ENCODE peak calls at places on chromosomes 4 and X, in ten cellular contexts. One of them, this sample, is unnamed.

GRCh38 chr4:61740950-61741638 is 541.0 kb downstream of the ADGRL3 start:
- DNase-seq in fibroblast of villous mesenchyme: no peak
- DNase-seq in IMR-90: no peak
- DNase-seq in fibroblast of lung: peak; percentile 7
- DNase-seq in right lobe of liver: no peak
- DNase-seq in SK-N-SH: no peak
- DNase-seq in esophagus muscularis mucosa: no peak
- DNase-seq in K562: no peak
- DNase-seq in tibial artery: no peak
- DNase-seq in kidney: no peak
- DNase-seq in this sample: peak; percentile 53

GRCh38 chrX:136211766-136212556 is 39.2 kb downstream of the MAP7D3 start:
- DNase-seq in fibroblast of villous mesenchyme: no peak
- DNase-seq in IMR-90: no peak
- DNase-seq in fibroblast of lung: no peak
- DNase-seq in right lobe of liver: no peak
- DNase-seq in SK-N-SH: no peak
- DNase-seq in esophagus muscularis mucosa: no peak
- DNase-seq in K562: no peak
- DNase-seq in tibial artery: no peak
- DNase-seq in kidney: no peak
- DNase-seq in this sample: peak; percentile 73

GRCh38 chr4:188423039-188423438 is 283.8 kb downstream of the TRIML1 start:
- DNase-seq in fibroblast of villous mesenchyme: no peak
- DNase-seq in IMR-90: peak; percentile 31
- DNase-seq in fibroblast of lung: no peak
- DNase-seq in right lobe of liver: no peak
- DNase-seq in SK-N-SH: no peak
- DNase-seq in esophagus muscularis mucosa: peak; percentile 82
- DNase-seq in K562: no peak
- DNase-seq in tibial artery: no peak
- DNase-seq in kidney: no peak
- DNase-seq in this sample: no peak

GRCh38 chr4:164337219-164337944 is 416.5 kb upstream of the SMIM31 start:
- DNase-seq in fibroblast of villous mesenchyme: no peak
- DNase-seq in IMR-90: no peak
- DNase-seq in fibroblast of lung: no peak
- DNase-seq in right lobe of liver: no peak
- DNase-seq in SK-N-SH: no peak
- DNase-seq in esophagus muscularis mucosa: no peak
- DNase-seq in K562: no peak
- DNase-seq in tibial artery: no peak
- DNase-seq in kidney: no peak
- DNase-seq in this sample: no peak

GRCh38 chr4:40269133-40269532 is 66.0 kb upstream of the CHRNA9 start:
- DNase-seq in fibroblast of villous mesenchyme: no peak
- DNase-seq in IMR-90: no peak
- DNase-seq in fibroblast of lung: no peak
- DNase-seq in right lobe of liver: no peak
- DNase-seq in SK-N-SH: no peak
- DNase-seq in esophagus muscularis mucosa: no peak
- DNase-seq in K562: no peak
- DNase-seq in tibial artery: no peak
- DNase-seq in kidney: no peak
- DNase-seq in this sample: no peak

GRCh38 chr4:53908661-53909078 is 155.7 kb downstream of the CHIC2 start:
- DNase-seq in fibroblast of villous mesenchyme: peak; percentile 98
- DNase-seq in IMR-90: peak; percentile 97
- DNase-seq in fibroblast of lung: peak; percentile 94
- DNase-seq in right lobe of liver: peak; percentile 69
- DNase-seq in SK-N-SH: peak; percentile 58
- DNase-seq in esophagus muscularis mucosa: no peak
- DNase-seq in K562: peak; percentile 21
- DNase-seq in tibial artery: peak; percentile 40
- DNase-seq in kidney: no peak
- DNase-seq in this sample: no peak

GRCh38 chrX:30301977-30302376 is 7.2 kb downstream of the NR0B1 start:
- DNase-seq in fibroblast of villous mesenchyme: peak; percentile 33
- DNase-seq in IMR-90: peak; percentile 43
- DNase-seq in fibroblast of lung: peak; percentile 30
- DNase-seq in right lobe of liver: no peak
- DNase-seq in SK-N-SH: no peak
- DNase-seq in esophagus muscularis mucosa: no peak
- DNase-seq in K562: no peak
- DNase-seq in tibial artery: no peak
- DNase-seq in kidney: no peak
- DNase-seq in this sample: peak; percentile 35

GRCh38 chr4:40264995-40265909 is 68.4 kb downstream of the RHOH start:
- DNase-seq in fibroblast of villous mesenchyme: peak; percentile 86
- DNase-seq in IMR-90: no peak
- DNase-seq in fibroblast of lung: peak; percentile 66
- DNase-seq in right lobe of liver: no peak
- DNase-seq in SK-N-SH: peak; percentile 67
- DNase-seq in esophagus muscularis mucosa: no peak
- DNase-seq in K562: peak; percentile 66
- DNase-seq in tibial artery: no peak
- DNase-seq in kidney: no peak
- DNase-seq in this sample: peak; percentile 68

GRCh38 chr4:26860922-26861433 is 337 bp downstream of the STIM2 start:
- DNase-seq in fibroblast of villous mesenchyme: peak; percentile 59
- DNase-seq in IMR-90: peak; percentile 44
- DNase-seq in fibroblast of lung: peak; percentile 55
- DNase-seq in right lobe of liver: peak; percentile 65
- DNase-seq in SK-N-SH: peak; percentile 68
- DNase-seq in esophagus muscularis mucosa: no peak
- DNase-seq in K562: no peak
- DNase-seq in tibial artery: peak; percentile 30
- DNase-seq in kidney: peak; percentile 89
- DNase-seq in this sample: peak; percentile 81

GRCh38 chr4:138567696-138568095 is 325.5 kb upstream of the SLC7A11 start:
- DNase-seq in fibroblast of villous mesenchyme: no peak
- DNase-seq in IMR-90: peak; percentile 54
- DNase-seq in fibroblast of lung: peak; percentile 78
- DNase-seq in right lobe of liver: no peak
- DNase-seq in SK-N-SH: no peak
- DNase-seq in esophagus muscularis mucosa: no peak
- DNase-seq in K562: no peak
- DNase-seq in tibial artery: no peak
- DNase-seq in kidney: no peak
- DNase-seq in this sample: no peak

GRCh38 chr4:1081689-1082040 is 31.7 kb downstream of the RNF212 start:
- DNase-seq in fibroblast of villous mesenchyme: no peak
- DNase-seq in IMR-90: peak; percentile 63
- DNase-seq in fibroblast of lung: peak; percentile 38
- DNase-seq in right lobe of liver: peak; percentile 19
- DNase-seq in SK-N-SH: no peak
- DNase-seq in esophagus muscularis mucosa: no peak
- DNase-seq in K562: no peak
- DNase-seq in tibial artery: no peak
- DNase-seq in kidney: no peak
- DNase-seq in this sample: no peak

DNA sequence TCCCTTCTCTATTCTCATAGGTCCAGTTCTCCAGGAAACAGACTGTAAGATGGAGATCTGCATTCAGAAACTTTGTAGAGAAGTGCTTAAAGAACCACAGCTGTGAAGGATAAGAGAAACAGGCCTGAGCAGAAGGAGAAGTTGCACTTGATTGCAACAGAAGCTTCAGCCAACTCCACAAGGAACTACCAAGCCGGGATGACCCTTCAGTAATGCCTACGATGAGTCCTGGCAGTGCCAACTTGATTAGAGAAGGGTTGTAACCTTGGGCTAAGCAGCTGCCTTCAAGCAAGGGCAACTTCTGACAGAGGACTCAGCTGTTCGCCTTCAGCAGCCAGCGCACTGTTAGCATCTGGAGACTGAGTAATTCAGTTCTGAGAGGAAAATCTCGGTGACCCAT is 413.3 kb upstream of the RASGEF1B start:
- DNase-seq in fibroblast of villous mesenchyme: no peak
- DNase-seq in IMR-90: no peak
- DNase-seq in fibroblast of lung: no peak
- DNase-seq in right lobe of liver: no peak
- DNase-seq in SK-N-SH: no peak
- DNase-seq in esophagus muscularis mucosa: no peak
- DNase-seq in K562: no peak
- DNase-seq in tibial artery: no peak
- DNase-seq in kidney: no peak
- DNase-seq in this sample: no peak
- H3K4me3 ChIP-seq in fibroblast of villous mesenchyme: no peak overlapping the region
- H3K4me3 ChIP-seq in IMR-90: no peak overlapping the region
- H3K4me3 ChIP-seq in fibroblast of lung: no peak overlapping the region
- H3K4me3 ChIP-seq in right lobe of liver: no peak overlapping the region
- H3K4me3 ChIP-seq in SK-N-SH: no peak overlapping the region
- H3K4me3 ChIP-seq in esophagus muscularis mucosa: no peak overlapping the region
- H3K4me3 ChIP-seq in K562: no peak overlapping the region
- H3K4me3 ChIP-seq in tibial artery: no peak overlapping the region
- H3K4me3 ChIP-seq in kidney: no peak overlapping the region
- H3K4me3 ChIP-seq in this sample: no peak overlapping the region

DNA sequence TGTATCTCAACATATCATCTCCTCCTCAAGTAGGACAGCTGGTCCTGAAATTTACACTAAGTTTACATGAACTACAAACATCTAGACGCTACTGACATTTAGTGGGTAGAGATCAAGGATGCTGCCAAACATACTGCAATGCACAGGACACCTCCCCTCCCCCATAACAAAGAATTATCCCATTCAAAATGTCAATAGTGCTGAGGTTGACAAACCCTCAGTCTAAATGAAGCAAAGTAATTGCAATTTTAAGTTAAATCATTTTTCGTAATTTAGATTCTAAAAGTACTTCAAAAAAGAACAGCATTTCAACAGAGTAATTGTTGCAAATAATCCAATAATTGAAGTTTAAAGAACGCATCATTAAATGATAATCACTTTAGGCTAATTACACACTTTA is 1.2 kb downstream of the PRMT9 start:
- DNase-seq in fibroblast of villous mesenchyme: peak; percentile 15
- DNase-seq in IMR-90: peak; percentile 56
- DNase-seq in fibroblast of lung: peak; percentile 2
- DNase-seq in right lobe of liver: no peak
- DNase-seq in SK-N-SH: peak; percentile 7
- DNase-seq in esophagus muscularis mucosa: no peak
- DNase-seq in K562: no peak
- DNase-seq in tibial artery: no peak
- DNase-seq in kidney: no peak
- DNase-seq in this sample: no peak
- H3K4me3 ChIP-seq in fibroblast of villous mesenchyme: peak overlapping the region; percentile 95
- H3K4me3 ChIP-seq in IMR-90: peak overlapping the region; percentile 82
- H3K4me3 ChIP-seq in fibroblast of lung: peak overlapping the region; percentile 70
- H3K4me3 ChIP-seq in right lobe of liver: peak overlapping the region; percentile 72
- H3K4me3 ChIP-seq in SK-N-SH: peak overlapping the region; percentile 79
- H3K4me3 ChIP-seq in esophagus muscularis mucosa: peak overlapping the region; percentile 77
- H3K4me3 ChIP-seq in K562: peak overlapping the region; percentile 79
- H3K4me3 ChIP-seq in tibial artery: peak overlapping the region; percentile 92
- H3K4me3 ChIP-seq in kidney: peak overlapping the region; percentile 73
- H3K4me3 ChIP-seq in this sample: peak overlapping the region; percentile 92

GRCh38 chrX:129782015-129782495 is 2.3 kb downstream of the SASH3 start:
- DNase-seq in fibroblast of villous mesenchyme: no peak
- DNase-seq in IMR-90: no peak
- DNase-seq in fibroblast of lung: no peak
- DNase-seq in right lobe of liver: no peak
- DNase-seq in SK-N-SH: no peak
- DNase-seq in esophagus muscularis mucosa: no peak
- DNase-seq in K562: no peak
- DNase-seq in tibial artery: no peak
- DNase-seq in kidney: no peak
- DNase-seq in this sample: no peak

GRCh38 chrX:129779086-129779672 is 570 bp upstream of the SASH3 start:
- DNase-seq in fibroblast of villous mesenchyme: no peak
- DNase-seq in IMR-90: no peak
- DNase-seq in fibroblast of lung: no peak
- DNase-seq in right lobe of liver: no peak
- DNase-seq in SK-N-SH: no peak
- DNase-seq in esophagus muscularis mucosa: no peak
- DNase-seq in K562: no peak
- DNase-seq in tibial artery: no peak
- DNase-seq in kidney: peak; percentile 29
- DNase-seq in this sample: peak; percentile 5

GRCh38 chrX:129781134-129782014 is 1.6 kb downstream of the SASH3 start:
- DNase-seq in fibroblast of villous mesenchyme: no peak
- DNase-seq in IMR-90: no peak
- DNase-seq in fibroblast of lung: no peak
- DNase-seq in right lobe of liver: no peak
- DNase-seq in SK-N-SH: no peak
- DNase-seq in esophagus muscularis mucosa: no peak
- DNase-seq in K562: no peak
- DNase-seq in tibial artery: peak; percentile 34
- DNase-seq in kidney: peak; percentile 78
- DNase-seq in this sample: peak; percentile 67

GRCh38 chrX:129780441-129781105 is 824 bp downstream of the SASH3 start:
- DNase-seq in fibroblast of villous mesenchyme: no peak
- DNase-seq in IMR-90: no peak
- DNase-seq in fibroblast of lung: no peak
- DNase-seq in right lobe of liver: no peak
- DNase-seq in SK-N-SH: no peak
- DNase-seq in esophagus muscularis mucosa: no peak
- DNase-seq in K562: no peak
- DNase-seq in tibial artery: no peak
- DNase-seq in kidney: peak; percentile 56
- DNase-seq in this sample: no peak

GRCh38 chrX:129779747-129780146 is at the start of gene SASH3:
- DNase-seq in fibroblast of villous mesenchyme: no peak
- DNase-seq in IMR-90: no peak
- DNase-seq in fibroblast of lung: no peak
- DNase-seq in right lobe of liver: peak; percentile 60
- DNase-seq in SK-N-SH: no peak
- DNase-seq in esophagus muscularis mucosa: no peak
- DNase-seq in K562: no peak
- DNase-seq in tibial artery: peak; percentile 55
- DNase-seq in kidney: peak; percentile 83
- DNase-seq in this sample: no peak
- H3K4me3 ChIP-seq in fibroblast of villous mesenchyme: no peak within 1 kb of the TSS
- H3K4me3 ChIP-seq in IMR-90: no peak within 1 kb of the TSS
- H3K4me3 ChIP-seq in fibroblast of lung: no peak within 1 kb of the TSS
- H3K4me3 ChIP-seq in right lobe of liver: peak within 1 kb of the TSS; percentile 29
- H3K4me3 ChIP-seq in SK-N-SH: no peak within 1 kb of the TSS
- H3K4me3 ChIP-seq in esophagus muscularis mucosa: peak within 1 kb of the TSS; percentile 21
- H3K4me3 ChIP-seq in K562: no peak within 1 kb of the TSS
- H3K4me3 ChIP-seq in tibial artery: peak within 1 kb of the TSS; percentile 10
- H3K4me3 ChIP-seq in kidney: no peak within 1 kb of the TSS
- H3K4me3 ChIP-seq in this sample: no peak within 1 kb of the TSS

DNA sequence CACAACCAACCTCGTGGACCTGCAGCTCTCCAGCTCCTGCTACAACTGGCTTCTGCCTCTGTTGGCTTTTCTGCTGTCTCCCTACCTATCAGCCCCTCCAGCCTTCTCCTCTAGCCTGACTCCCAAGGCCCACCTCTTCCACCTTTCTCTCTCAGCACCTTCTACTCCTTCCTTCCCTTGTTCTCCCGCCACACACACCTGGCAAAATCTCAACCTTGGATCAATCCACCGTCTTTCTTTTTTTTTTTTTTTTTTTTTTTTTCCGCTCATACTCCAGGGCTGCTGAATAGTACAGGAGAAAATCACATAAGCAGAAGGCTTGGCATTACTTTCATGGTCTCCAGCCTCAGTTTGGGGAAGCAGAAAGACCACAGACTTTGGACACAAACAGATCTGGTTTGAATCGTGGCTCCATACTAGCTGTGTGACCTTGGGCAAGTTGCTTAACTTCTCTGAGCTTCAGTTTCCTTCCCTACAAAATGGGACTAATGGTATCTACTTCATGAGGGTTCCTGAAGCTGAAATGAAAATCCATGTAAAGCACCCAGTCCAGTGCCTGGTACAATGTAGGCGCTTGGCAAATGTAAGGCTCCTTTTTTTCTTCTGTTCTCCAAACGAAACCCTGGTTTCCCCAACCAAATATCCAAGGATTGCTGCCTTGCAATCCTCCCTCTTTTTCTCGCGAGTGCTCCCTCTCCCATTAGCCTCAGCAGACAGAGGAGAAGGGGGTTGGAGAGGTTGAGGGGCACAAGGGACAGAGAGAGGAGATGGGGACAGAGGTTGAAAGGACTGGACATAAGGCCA is 1.7 kb downstream of the FGD1 start:
- DNase-seq in fibroblast of villous mesenchyme: no peak
- DNase-seq in IMR-90: no peak
- DNase-seq in fibroblast of lung: peak; percentile 33
- DNase-seq in right lobe of liver: no peak
- DNase-seq in SK-N-SH: no peak
- DNase-seq in esophagus muscularis mucosa: no peak
- DNase-seq in K562: no peak
- DNase-seq in tibial artery: no peak
- DNase-seq in kidney: no peak
- DNase-seq in this sample: no peak
- H3K4me3 ChIP-seq in fibroblast of villous mesenchyme: peak overlapping the region; percentile 67
- H3K4me3 ChIP-seq in IMR-90: peak overlapping the region; percentile 95
- H3K4me3 ChIP-seq in fibroblast of lung: peak overlapping the region; percentile 59
- H3K4me3 ChIP-seq in right lobe of liver: peak overlapping the region; percentile 54
- H3K4me3 ChIP-seq in SK-N-SH: peak overlapping the region; percentile 63
- H3K4me3 ChIP-seq in esophagus muscularis mucosa: peak overlapping the region; percentile 65
- H3K4me3 ChIP-seq in K562: no peak overlapping the region
- H3K4me3 ChIP-seq in tibial artery: peak overlapping the region; percentile 67
- H3K4me3 ChIP-seq in kidney: peak overlapping the region; percentile 65
- H3K4me3 ChIP-seq in this sample: peak overlapping the region; percentile 85

This sample was measured in endodermal cell.